ENCODE peak calls at places on chromosome 20, in six cellular contexts. U is esophagus muscularis mucosa, Y is stomach, O is ovary, C is suprapubic skin, R is transverse colon. M is an unnamed sample.
A peak's percentile ranks its signal among the peaks of the same experiment; 100 is the strongest.

GRCh38 chr20:62246872-62247652 is 8.7 kb downstream of the OSBPL2 start:
- DNase-seq in U (no peak), Y (peak; percentile 48), O (no peak), C (no peak), R (no peak), M (no peak)

GRCh38 chr20:62480318-62480717 is 4.5 kb upstream of the GATA5 start:
- DNase-seq in U (no peak), Y (no peak), O (no peak), C (no peak), R (no peak), M (no peak)

GRCh38 chr20:41072099-41072798 is 43.6 kb downstream of the TOP1 start:
- DNase-seq in U (no peak), Y (no peak), O (peak; percentile 47), C (no peak), R (no peak), M (no peak)

GRCh38 chr20:21968486-21968885 is 263.0 kb downstream of the PAX1 start:
- DNase-seq in U (no peak), Y (no peak), O (no peak), C (no peak), R (no peak), M (no peak)

GRCh38 chr20:37364013-37364926 is 18.3 kb downstream of the SRC start:
- DNase-seq in U (no peak), Y (no peak), O (no peak), C (peak; percentile 37), R (no peak), M (peak; percentile 50)

GRCh38 chr20:33977535-33977934 is 16.2 kb upstream of the RALY start:
- DNase-seq in U (no peak), Y (no peak), O (no peak), C (no peak), R (no peak), M (no peak)

GRCh38 chr20:41468994-41469600 is 102.5 kb upstream of the EMILIN3 start:
- DNase-seq in U (no peak), Y (no peak), O (no peak), C (no peak), R (no peak), M (no peak)

GRCh38 chr20:36856691-36857635 is 19.0 kb upstream of the TLDC2 start:
- DNase-seq in U (no peak), Y (no peak), O (no peak), C (no peak), R (no peak), M (no peak)

GRCh38 chr20:43669332-43669731 is 2.4 kb downstream of the MYBL2 start:
- DNase-seq in U (no peak), Y (peak; percentile 49), O (no peak), C (no peak), R (no peak), M (no peak)

GRCh38 chr20:63873477-63873971 is 8.5 kb downstream of the TPD52L2 start:
- DNase-seq in U (no peak), Y (no peak), O (no peak), C (peak; percentile 77), R (peak; percentile 36), M (peak; percentile 82)

GRCh38 chr20:46013826-46014516 is 5.3 kb downstream of the MMP9 start:
- DNase-seq in U (no peak), Y (peak; percentile 68), O (peak; percentile 37), C (no peak), R (peak; percentile 60), M (no peak)

GRCh38 chr20:45032276-45032675 is 66.0 kb downstream of the STK4 start:
- DNase-seq in U (no peak), Y (no peak), O (no peak), C (no peak), R (no peak), M (no peak)

GRCh38 chr20:60422848-60423247 is 464.6 kb downstream of the CDH26 start:
- DNase-seq in U (no peak), Y (no peak), O (no peak), C (no peak), R (no peak), M (no peak)

GRCh38 chr20:63316502-63316921 is 23.5 kb downstream of the COL20A1 start:
- DNase-seq in U (no peak), Y (no peak), O (no peak), C (no peak), R (no peak), M (peak; percentile 46)

GRCh38 chr20:32761831-32762753 is at the start of gene DNMT3B:
- DNase-seq in U (no peak), Y (peak; percentile 80), O (peak; percentile 76), C (no peak), R (peak; percentile 83), M (peak; percentile 83)

GRCh38 chr20:36658300-36658699 is 12.3 kb upstream of the SLA2 start:
- DNase-seq in U (no peak), Y (no peak), O (no peak), C (no peak), R (no peak), M (no peak)

GRCh38 chr20:56032251-56032650 is 26.9 kb upstream of the CBLN4 start:
- DNase-seq in U (no peak), Y (no peak), O (no peak), C (no peak), R (no peak), M (no peak)
- TF ChIP-seq CTCF in U (no peak), Y (no peak), O (no peak), C (no peak), R (no peak), M (no peak)

DNA sequence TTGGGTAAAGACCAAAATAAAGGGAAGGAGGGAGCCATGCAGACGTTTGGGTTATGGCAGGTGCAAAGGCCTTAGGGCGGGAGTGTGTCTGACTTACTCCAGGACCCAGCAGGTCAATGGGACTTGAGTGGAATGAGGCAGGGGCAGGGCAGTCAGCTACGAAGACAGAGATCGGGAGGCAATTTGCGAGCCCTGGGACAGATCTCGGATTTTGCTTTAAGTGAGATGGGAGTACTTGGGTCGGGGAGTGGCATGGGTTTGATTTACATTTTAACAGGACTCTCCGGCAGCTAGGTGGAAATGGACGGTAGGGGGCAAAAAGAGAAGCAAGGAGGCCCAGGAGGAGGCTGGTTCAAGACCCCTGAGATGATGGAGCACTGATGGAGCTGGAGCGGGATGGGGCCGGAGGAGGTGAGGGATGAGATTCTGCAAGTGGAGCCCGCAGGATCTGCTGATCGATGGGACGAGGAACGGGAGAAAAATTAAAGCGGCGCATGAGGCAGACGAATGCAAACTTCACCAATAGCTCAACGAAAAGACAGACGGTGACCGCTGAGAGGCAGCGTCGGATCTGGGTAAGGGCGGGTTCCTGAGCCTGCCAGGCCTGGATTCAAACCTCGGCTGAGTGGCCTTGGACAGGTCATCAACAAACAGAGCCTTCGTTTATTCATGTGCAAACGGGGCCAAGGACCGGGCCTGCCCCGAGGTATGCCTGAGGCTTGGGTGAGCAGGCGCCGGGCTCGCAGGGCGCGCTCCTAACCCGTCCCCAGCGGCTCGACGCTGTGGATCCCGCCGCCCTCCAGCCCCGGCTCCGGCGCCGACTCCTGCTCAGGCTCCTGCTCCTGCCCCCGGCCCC is 774 bp upstream of the RBCK1 start:
- DNase-seq in U (no peak), Y (peak; percentile 82), O (peak; percentile 67), C (peak; percentile 90), R (peak; percentile 80), M (peak; percentile 89)
- TF ChIP-seq POLR2A in U (no peak), Y (no peak), O (peak; percentile 4), C (no peak), R (no peak), M (no peak)

GRCh38 chr20:49669601-49670189 is 44.0 kb downstream of the B4GALT5 start:
- DNase-seq in U (no peak), Y (no peak), O (no peak), C (no peak), R (no peak), M (no peak)

GRCh38 chr20:49666906-49667305 is 46.8 kb downstream of the B4GALT5 start:
- DNase-seq in U (no peak), Y (no peak), O (no peak), C (no peak), R (no peak), M (no peak)

GRCh38 chr20:49665796-49666195 is 47.9 kb downstream of the B4GALT5 start:
- DNase-seq in U (no peak), Y (no peak), O (no peak), C (no peak), R (no peak), M (no peak)

GRCh38 chr20:49671429-49671828 is 42.2 kb downstream of the B4GALT5 start:
- DNase-seq in U (no peak), Y (no peak), O (no peak), C (no peak), R (no peak), M (no peak)

GRCh38 chr20:49668181-49668877 is 45.3 kb downstream of the B4GALT5 start:
- DNase-seq in U (no peak), Y (peak; percentile 61), O (no peak), C (no peak), R (peak; percentile 73), M (no peak)
- TF ChIP-seq EP300 in U (no peak), Y (no peak), O (no peak), C (no peak), R (no peak), M (no peak)

DNA sequence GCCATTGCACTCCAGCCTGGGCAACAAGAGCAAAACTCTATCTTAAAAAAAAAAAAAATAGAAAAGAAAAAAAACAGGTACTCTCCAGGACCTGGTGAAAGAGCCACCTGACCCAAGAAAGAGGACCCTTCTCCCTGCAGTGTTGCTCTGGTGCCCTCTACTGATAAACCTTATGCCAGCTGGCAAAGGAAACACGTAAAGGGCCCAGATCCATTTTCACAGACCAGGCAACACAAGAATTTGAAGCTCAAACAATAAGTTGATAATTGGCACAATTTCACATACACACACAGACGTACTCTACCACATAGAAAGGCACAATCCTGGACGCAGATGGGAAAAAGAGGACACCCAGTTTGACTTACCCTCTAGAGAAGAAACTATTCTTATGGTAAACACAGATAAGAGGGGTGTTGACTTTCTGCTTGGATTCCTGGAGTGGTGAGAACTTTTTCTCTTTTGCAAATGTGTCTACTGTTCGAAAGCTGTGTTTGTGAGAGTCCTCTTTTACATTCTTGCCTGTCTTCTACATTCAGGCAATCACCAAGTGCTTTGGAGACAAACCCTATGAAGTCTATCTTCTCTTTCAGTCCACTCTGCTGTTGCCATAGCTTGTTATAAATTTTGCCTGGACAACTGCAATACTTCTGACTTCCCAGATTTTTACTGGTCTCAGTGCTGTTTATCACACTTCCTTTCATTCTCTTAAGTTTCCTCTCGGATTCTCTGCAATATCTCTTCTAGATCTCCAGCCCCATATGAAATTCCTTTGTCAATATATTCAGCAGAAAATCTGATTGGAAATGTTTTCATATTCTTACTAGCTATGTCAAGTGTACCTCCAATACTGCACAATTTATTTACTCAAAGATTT is 6.4 kb upstream of the SNRPB start:
- DNase-seq in U (no peak), Y (no peak), O (no peak), C (no peak), R (no peak), M (no peak)
- TF ChIP-seq CTCF in U (no peak), Y (no peak), O (no peak), C (no peak), R (no peak), M (no peak)

DNA sequence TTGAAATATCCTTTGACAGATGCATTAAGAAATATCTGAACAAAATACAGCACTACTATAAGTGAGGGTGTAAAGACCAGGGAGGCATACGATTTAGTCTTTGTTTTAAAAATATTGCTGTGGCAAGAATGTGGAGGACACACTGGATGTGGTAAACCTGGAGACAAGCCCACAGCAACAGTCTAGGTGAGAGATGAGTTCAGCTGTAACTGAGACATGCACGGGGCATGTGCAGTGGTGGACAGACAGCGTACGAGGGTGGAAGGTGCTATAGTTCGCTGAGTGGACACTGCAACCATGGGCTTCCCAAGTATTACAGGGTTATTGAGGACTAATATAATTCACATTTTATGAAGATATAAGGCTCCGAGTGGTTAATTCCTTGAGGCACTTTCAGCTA is 1.8 kb downstream of the NANP start:
- DNase-seq in U (no peak), Y (no peak), O (no peak), C (no peak), R (no peak), M (no peak)
- TF ChIP-seq POLR2A in U (no peak), Y (no peak), O (no peak), C (no peak), R (no peak), M (no peak)